ENCODE peak calls at places on chromosomes 11 and 22, in five cellular contexts. G is fibroblast of lung; Z is CD4-positive, alpha-beta T cell; R is HFFc6; W is A549. C is an unnamed sample.

GRCh38 chr22:11629661-11630385 is 3898.2 kb upstream of the OR11H1 start:
- DNase-seq in W (no peak), Z (no peak), R (no peak), G (no peak), C (no peak)

GRCh38 chr11:109241988-109242387 is 180.0 kb upstream of the C11orf87 start:
- DNase-seq in W (no peak), Z (no peak), G (no peak), R (no peak), C (no peak)

GRCh38 chr11:10443152-10443551 is 11.9 kb upstream of the AMPD3 start:
- DNase-seq in R (no peak), G (no peak), W (no peak), Z (no peak), C (no peak)

GRCh38 chr11:100445231-100445735 is 241.8 kb upstream of the ARHGAP42 start:
- DNase-seq in R (no peak), W (no peak), Z (no peak), G (no peak), C (no peak)

GRCh38 chr11:15667127-15667725 is 552.5 kb downstream of the INSC start:
- DNase-seq in G (peak; percentile 31), W (no peak), Z (no peak), R (no peak), C (no peak)

GRCh38 chr11:72924568-72925190 is 110.5 kb downstream of the ATG16L2 start:
- DNase-seq in W (peak; percentile 43), R (peak; percentile 31), G (peak; percentile 79), Z (no peak), C (no peak)

GRCh38 chr11:1480555-1481482 is 5.8 kb downstream of the MOB2 start:
- DNase-seq in R (no peak), W (no peak), Z (no peak), G (no peak), C (no peak)

GRCh38 chr11:111331711-111332479 is 33.5 kb downstream of the POU2AF3 start:
- DNase-seq in Z (no peak), G (peak; percentile 23), R (peak; percentile 37), W (no peak), C (no peak)

GRCh38 chr22:49300951-49301397 is 526.7 kb downstream of the BRD1 start:
- DNase-seq in G (no peak), R (no peak), Z (no peak), W (no peak), C (no peak)

GRCh38 chr11:13119928-13120520 is 110.9 kb downstream of the RASSF10 start:
- DNase-seq in Z (no peak), R (no peak), W (no peak), G (no peak), C (no peak)

GRCh38 chr11:111977141-111978027 is 40.2 kb downstream of the DIXDC1 start:
- DNase-seq in W (no peak), R (peak; percentile 26), G (no peak), Z (no peak), C (peak; percentile 62)

GRCh38 chr22:17112491-17113042 is 8.6 kb downstream of the TMEM121B start:
- DNase-seq in G (no peak), W (no peak), R (no peak), Z (no peak), C (no peak)

GRCh38 chr11:65063532-65063931 is 5.2 kb upstream of the NAALADL1 start:
- DNase-seq in G (no peak), W (no peak), Z (no peak), R (no peak), C (no peak)

GRCh38 chr11:65059959-65060824 is 1.8 kb upstream of the NAALADL1 start:
- DNase-seq in G (peak; percentile 30), R (no peak), W (no peak), Z (no peak), C (no peak)

GRCh38 chr11:65059523-65059922 is 1.2 kb upstream of the NAALADL1 start:
- DNase-seq in G (no peak), R (no peak), W (no peak), Z (no peak), C (no peak)

GRCh38 chr11:65058419-65059054 is at the start of gene NAALADL1:
- DNase-seq in Z (no peak), R (no peak), G (no peak), W (no peak), C (no peak)

DNA sequence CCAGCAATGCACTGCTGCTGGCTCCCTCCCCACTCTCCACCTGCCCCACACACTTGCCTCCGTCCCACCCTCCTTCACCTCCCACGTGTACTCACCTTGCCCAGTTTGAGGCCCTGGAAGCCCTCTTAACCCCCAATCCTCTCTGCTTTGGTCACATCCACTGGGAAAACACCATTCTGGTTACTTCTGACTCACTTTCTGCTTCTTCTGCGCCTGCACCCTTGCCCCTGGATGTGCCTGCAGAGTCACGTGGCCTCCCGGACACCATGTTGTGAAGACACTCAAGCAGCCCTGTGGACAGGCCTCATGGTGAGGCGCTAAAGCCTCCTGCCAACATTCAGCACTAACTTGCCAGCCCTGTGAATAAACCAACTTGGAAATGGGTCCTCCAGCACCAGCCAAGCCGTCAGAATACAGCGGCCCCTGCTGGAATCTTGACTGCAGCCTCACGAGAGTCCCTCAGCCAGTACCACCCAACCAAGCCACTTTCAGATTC is 2.6 kb upstream of the NAALADL1 start:
- DNase-seq in G (peak; percentile 27), R (peak; percentile 17), W (peak; percentile 47), Z (no peak), C (peak; percentile 41)
- TF ChIP-seq CTCF in G (peak; percentile 37), R (peak; percentile 61), W (peak; percentile 17), Z (no peak), C (peak; percentile 11)

GRCh38 chr11:68213555-68214172 is 568 bp upstream of the KMT5B start:
- DNase-seq in W (peak; percentile 98), R (peak; percentile 90), G (peak; percentile 97), Z (peak; percentile 73), C (peak; percentile 89)
- TF ChIP-seq CTCF in W (no peak), R (peak; percentile 51), G (no peak), Z (no peak), C (no peak)

DNA sequence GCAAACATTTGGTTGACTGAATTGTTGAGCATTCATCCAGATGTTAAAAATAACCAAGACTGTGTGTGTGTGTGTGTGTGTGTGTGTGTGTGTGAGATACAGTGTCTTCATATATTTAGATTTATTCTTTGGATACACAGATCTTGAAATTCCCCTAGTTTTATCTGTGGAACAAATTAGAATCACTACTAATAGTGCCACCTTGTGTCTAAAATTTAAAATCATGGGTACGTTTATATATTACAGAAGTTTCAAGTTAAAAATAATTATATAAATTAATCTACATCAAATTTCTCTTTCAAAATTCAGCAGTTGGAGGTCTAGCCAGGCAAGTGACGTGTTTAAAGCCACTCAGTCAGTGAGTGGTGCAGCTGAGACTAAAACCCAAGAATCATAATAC is 1566.2 kb upstream of the TENM4 start:
- DNase-seq in R (no peak), G (peak; percentile 72), W (no peak), Z (no peak), C (no peak)
- TF ChIP-seq CTCF in R (peak; percentile 28), G (no peak), W (no peak), Z (no peak), C (no peak)

GRCh38 chr22:18954941-18955571 is 19.0 kb upstream of the PRODH start:
- DNase-seq in G (no peak), Z (no peak), R (no peak), W (no peak), C (no peak)

GRCh38 chr22:18950141-18950540 is 14.0 kb upstream of the PRODH start:
- DNase-seq in G (no peak), Z (no peak), W (no peak), R (no peak), C (peak; percentile 2)

GRCh38 chr22:18955696-18956095 is 19.6 kb upstream of the PRODH start:
- DNase-seq in W (no peak), G (no peak), Z (no peak), R (no peak), C (peak; percentile 3)

GRCh38 chr22:18952022-18952421 is 15.9 kb upstream of the PRODH start:
- DNase-seq in G (no peak), Z (no peak), W (no peak), R (no peak), C (peak; percentile 1)

DNA sequence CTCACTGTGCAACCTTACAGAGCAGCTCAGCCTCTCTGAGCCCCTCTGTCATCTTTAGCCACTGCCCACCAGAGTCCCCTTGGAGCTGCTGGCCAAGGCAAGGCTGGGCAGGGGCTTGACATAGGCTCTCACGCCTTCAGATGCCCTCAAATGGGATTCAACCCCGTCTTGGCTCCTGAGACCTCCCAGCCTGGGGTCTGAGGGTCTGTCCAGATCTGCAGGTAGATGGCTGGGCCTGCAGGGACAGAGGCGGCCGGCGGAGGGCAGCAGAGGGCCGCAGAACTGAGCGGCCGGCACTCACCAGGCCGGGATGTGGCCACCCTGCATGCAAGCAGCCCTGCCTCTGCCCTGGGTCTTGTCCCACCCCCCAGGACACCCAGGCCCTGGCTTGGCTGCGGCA is 18.2 kb upstream of the PRODH start:
- DNase-seq in G (peak; percentile 33), W (peak; percentile 52), R (peak; percentile 38), Z (peak; percentile 41), C (peak; percentile 86)
- TF ChIP-seq CTCF in G (peak; percentile 68), W (peak; percentile 54), R (peak; percentile 79), Z (peak; percentile 19), C (peak; percentile 67)

GRCh38 chr11:121318848-121319834 is 26.6 kb downstream of the SC5D start:
- DNase-seq in Z (no peak), R (peak; percentile 50), W (peak; percentile 26), G (peak; percentile 66), C (peak; percentile 46)
- TF ChIP-seq CTCF in Z (peak; percentile 86), R (peak; percentile 85), W (peak; percentile 48), G (peak; percentile 89), C (peak; percentile 70)

GRCh38 chr22:19819209-19819910 is 35.3 kb downstream of the GNB1L start:
- DNase-seq in G (no peak), W (no peak), Z (no peak), R (no peak), C (no peak)

GRCh38 chr22:19822301-19823117 is 32.2 kb downstream of the GNB1L start:
- DNase-seq in Z (no peak), G (no peak), R (no peak), W (no peak), C (peak; percentile 3)

GRCh38 chr22:19821523-19822300 is 33.0 kb downstream of the GNB1L start:
- DNase-seq in W (no peak), R (no peak), G (no peak), Z (no peak), C (peak; percentile 1)

GRCh38 chr22:19819911-19820879 is 34.5 kb downstream of the GNB1L start:
- DNase-seq in Z (no peak), G (no peak), R (no peak), W (no peak), C (peak; percentile 1)

GRCh38 chr22:19820880-19821522 is 33.7 kb downstream of the GNB1L start:
- DNase-seq in R (no peak), Z (no peak), W (no peak), G (no peak), C (peak; percentile 4)
- TF ChIP-seq CTCF in R (no peak), Z (no peak), W (no peak), G (no peak), C (no peak)

C was measured in endothelial cell.